ENCODE peak calls at places on chromosome 9, in four cellular contexts. One of them, this sample, is unnamed.

GRCh38 chr9:118640836-118641557 is 728.2 kb downstream of the BRINP1 start:
- DNase-seq in Karpas-422: no peak
- DNase-seq in fibroblast of lung: peak
- DNase-seq in neural progenitor cell: no peak
- DNase-seq in this sample: peak

GRCh38 chr9:123111427-123111826 is 78.0 kb downstream of the GPR21 start:
- DNase-seq in fibroblast of lung: no peak
- DNase-seq in neural progenitor cell: no peak
- DNase-seq in Karpas-422: no peak
- DNase-seq in this sample: no peak

GRCh38 chr9:127898433-127899199 is 787 bp downstream of the ST6GALNAC6 start:
- DNase-seq in Karpas-422: peak
- DNase-seq in neural progenitor cell: peak
- DNase-seq in fibroblast of lung: peak
- DNase-seq in this sample: peak

GRCh38 chr9:31251386-31251785 is 1133.1 kb upstream of the ACO1 start:
- DNase-seq in Karpas-422: no peak
- DNase-seq in neural progenitor cell: no peak
- DNase-seq in fibroblast of lung: no peak
- DNase-seq in this sample: no peak

GRCh38 chr9:133112361-133113026 is 8.5 kb downstream of the RALGDS start:
- DNase-seq in neural progenitor cell: no peak
- DNase-seq in Karpas-422: no peak
- DNase-seq in fibroblast of lung: no peak
- DNase-seq in this sample: no peak

GRCh38 chr9:130137870-130138653 is 34.1 kb upstream of the NCS1 start:
- DNase-seq in fibroblast of lung: peak
- DNase-seq in Karpas-422: no peak
- DNase-seq in neural progenitor cell: peak
- DNase-seq in this sample: peak

GRCh38 chr9:111965566-111966019 is 69.0 kb downstream of the UGCG start:
- DNase-seq in Karpas-422: no peak
- DNase-seq in neural progenitor cell: no peak
- DNase-seq in fibroblast of lung: peak
- DNase-seq in this sample: peak

GRCh38 chr9:136695435-136695895 is 8.2 kb upstream of the AGPAT2 start:
- DNase-seq in fibroblast of lung: no peak
- DNase-seq in Karpas-422: no peak
- DNase-seq in neural progenitor cell: no peak
- DNase-seq in this sample: peak

GRCh38 chr9:95157491-95158151 is 159.9 kb downstream of the FANCC start:
- DNase-seq in neural progenitor cell: no peak
- DNase-seq in Karpas-422: no peak
- DNase-seq in fibroblast of lung: peak
- DNase-seq in this sample: no peak

GRCh38 chr9:69265891-69266290 is 59.1 kb upstream of the ENTREP1 start:
- DNase-seq in neural progenitor cell: no peak
- DNase-seq in fibroblast of lung: peak
- DNase-seq in Karpas-422: no peak
- DNase-seq in this sample: no peak

GRCh38 chr9:14417230-14417629 is 103.3 kb upstream of the NFIB start:
- DNase-seq in fibroblast of lung: peak
- DNase-seq in Karpas-422: no peak
- DNase-seq in neural progenitor cell: no peak
- DNase-seq in this sample: no peak

GRCh38 chr9:129838707-129839259 is 3.5 kb downstream of the USP20 start:
- DNase-seq in fibroblast of lung: peak
- DNase-seq in neural progenitor cell: no peak
- DNase-seq in Karpas-422: no peak
- DNase-seq in this sample: peak

GRCh38 chr9:33619666-33620404 is 95.8 kb downstream of the ANKRD18B start:
- DNase-seq in neural progenitor cell: no peak
- DNase-seq in Karpas-422: no peak
- DNase-seq in fibroblast of lung: peak
- DNase-seq in this sample: peak

GRCh38 chr9:5884191-5884590 is 6.5 kb upstream of the MLANA start:
- DNase-seq in neural progenitor cell: no peak
- DNase-seq in Karpas-422: no peak
- DNase-seq in fibroblast of lung: peak
- DNase-seq in this sample: peak

GRCh38 chr9:127972316-127972871 is 8.4 kb downstream of the EEIG1 start:
- DNase-seq in fibroblast of lung: no peak
- DNase-seq in Karpas-422: no peak
- DNase-seq in neural progenitor cell: no peak
- DNase-seq in this sample: no peak

GRCh38 chr9:71670121-71670520 is 98.2 kb downstream of the CEMIP2 start:
- DNase-seq in fibroblast of lung: no peak
- DNase-seq in neural progenitor cell: no peak
- DNase-seq in Karpas-422: no peak
- DNase-seq in this sample: no peak

GRCh38 chr9:126461608-126462007 is 135.0 kb downstream of the MVB12B start:
- DNase-seq in neural progenitor cell: no peak
- DNase-seq in fibroblast of lung: no peak
- DNase-seq in Karpas-422: no peak
- DNase-seq in this sample: no peak

GRCh38 chr9:125089331-125089730 is 54.0 kb downstream of the SCAI start:
- DNase-seq in neural progenitor cell: no peak
- DNase-seq in fibroblast of lung: no peak
- DNase-seq in Karpas-422: peak
- DNase-seq in this sample: no peak

GRCh38 chr9:5909999-5910398 is 19.3 kb downstream of the MLANA start:
- DNase-seq in Karpas-422: no peak
- DNase-seq in neural progenitor cell: no peak
- DNase-seq in fibroblast of lung: peak
- DNase-seq in this sample: no peak

GRCh38 chr9:71368157-71368556 is 246.7 kb upstream of the TRPM3 start:
- DNase-seq in fibroblast of lung: no peak
- DNase-seq in neural progenitor cell: peak
- DNase-seq in Karpas-422: no peak
- DNase-seq in this sample: no peak

GRCh38 chr9:129126789-129127618 is 15.8 kb downstream of the PTPA start:
- DNase-seq in fibroblast of lung: no peak
- DNase-seq in neural progenitor cell: peak
- DNase-seq in Karpas-422: no peak
- DNase-seq in this sample: no peak

GRCh38 chr9:69279730-69280127 is 45.3 kb upstream of the ENTREP1 start:
- DNase-seq in Karpas-422: no peak
- DNase-seq in fibroblast of lung: no peak
- DNase-seq in neural progenitor cell: no peak
- DNase-seq in this sample: no peak

GRCh38 chr9:12666813-12667212 is 26.4 kb upstream of the TYRP1 start:
- DNase-seq in fibroblast of lung: no peak
- DNase-seq in Karpas-422: no peak
- DNase-seq in neural progenitor cell: peak
- DNase-seq in this sample: no peak

GRCh38 chr9:134386951-134387831 is 60.9 kb downstream of the RXRA start:
- DNase-seq in neural progenitor cell: no peak
- DNase-seq in fibroblast of lung: no peak
- DNase-seq in Karpas-422: no peak
- DNase-seq in this sample: no peak

GRCh38 chr9:122348288-122348777 is 22.5 kb upstream of the PTGS1 start:
- DNase-seq in Karpas-422: no peak
- DNase-seq in neural progenitor cell: no peak
- DNase-seq in fibroblast of lung: no peak
- DNase-seq in this sample: no peak

DNA sequence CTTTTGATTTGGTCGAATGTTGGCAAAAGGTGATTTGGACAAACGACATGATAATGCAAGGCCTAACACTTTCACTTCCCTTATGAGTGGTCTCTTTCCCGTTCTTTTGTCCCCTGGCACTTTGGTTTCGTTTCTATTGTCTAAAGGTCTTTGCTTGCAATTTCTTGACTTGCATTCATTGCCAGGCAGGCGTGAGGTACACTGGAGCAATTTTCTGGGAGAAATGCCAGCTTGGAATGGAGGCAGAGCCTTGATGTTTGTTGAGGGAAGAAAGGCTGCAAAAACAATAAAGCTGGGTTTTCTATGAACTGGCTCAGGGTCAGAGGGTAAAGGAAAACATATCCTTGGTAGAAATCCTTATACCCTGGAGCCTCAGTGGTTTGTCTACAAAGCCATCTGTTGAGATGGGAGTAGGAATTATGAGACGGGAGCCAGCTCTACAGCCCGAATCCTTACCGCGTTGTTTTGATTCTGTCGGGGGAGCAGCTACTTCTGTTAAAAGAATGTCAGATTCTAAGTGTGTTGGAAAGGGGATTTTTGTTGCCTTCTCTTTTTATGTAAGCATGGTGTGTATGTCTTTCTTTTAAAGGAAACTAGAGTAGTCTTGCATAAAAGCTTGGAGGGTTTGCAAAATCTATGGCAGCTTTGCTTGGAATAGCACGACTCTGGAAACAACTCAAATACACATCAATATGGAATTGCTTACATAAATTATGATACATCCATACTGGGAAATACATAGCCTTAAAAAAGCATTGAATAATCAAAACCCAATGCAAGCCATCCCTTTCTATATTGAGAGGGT is 158.9 kb downstream of the RMI1 start:
- DNase-seq in Karpas-422: peak
- DNase-seq in fibroblast of lung: peak
- DNase-seq in neural progenitor cell: no peak
- DNase-seq in this sample: peak
- H2AFZ ChIP-seq in Karpas-422: no peak
- H2AFZ ChIP-seq in fibroblast of lung: no peak
- H2AFZ ChIP-seq in neural progenitor cell: no peak
- H2AFZ ChIP-seq in this sample: no peak

GRCh38 chr9:96453625-96454024 is 3.7 kb downstream of the HABP4 start:
- DNase-seq in neural progenitor cell: peak
- DNase-seq in fibroblast of lung: peak
- DNase-seq in Karpas-422: no peak
- DNase-seq in this sample: no peak

GRCh38 chr9:96448546-96449170 is 1.3 kb upstream of the HABP4 start:
- DNase-seq in fibroblast of lung: no peak
- DNase-seq in neural progenitor cell: no peak
- DNase-seq in Karpas-422: no peak
- DNase-seq in this sample: no peak

GRCh38 chr9:96449844-96450612 is at the start of gene HABP4:
- DNase-seq in fibroblast of lung: peak
- DNase-seq in Karpas-422: peak
- DNase-seq in neural progenitor cell: peak
- DNase-seq in this sample: peak

GRCh38 chr9:96449522-96449843 is 486 bp upstream of the HABP4 start:
- DNase-seq in fibroblast of lung: no peak
- DNase-seq in Karpas-422: no peak
- DNase-seq in neural progenitor cell: peak
- DNase-seq in this sample: no peak

DNA sequence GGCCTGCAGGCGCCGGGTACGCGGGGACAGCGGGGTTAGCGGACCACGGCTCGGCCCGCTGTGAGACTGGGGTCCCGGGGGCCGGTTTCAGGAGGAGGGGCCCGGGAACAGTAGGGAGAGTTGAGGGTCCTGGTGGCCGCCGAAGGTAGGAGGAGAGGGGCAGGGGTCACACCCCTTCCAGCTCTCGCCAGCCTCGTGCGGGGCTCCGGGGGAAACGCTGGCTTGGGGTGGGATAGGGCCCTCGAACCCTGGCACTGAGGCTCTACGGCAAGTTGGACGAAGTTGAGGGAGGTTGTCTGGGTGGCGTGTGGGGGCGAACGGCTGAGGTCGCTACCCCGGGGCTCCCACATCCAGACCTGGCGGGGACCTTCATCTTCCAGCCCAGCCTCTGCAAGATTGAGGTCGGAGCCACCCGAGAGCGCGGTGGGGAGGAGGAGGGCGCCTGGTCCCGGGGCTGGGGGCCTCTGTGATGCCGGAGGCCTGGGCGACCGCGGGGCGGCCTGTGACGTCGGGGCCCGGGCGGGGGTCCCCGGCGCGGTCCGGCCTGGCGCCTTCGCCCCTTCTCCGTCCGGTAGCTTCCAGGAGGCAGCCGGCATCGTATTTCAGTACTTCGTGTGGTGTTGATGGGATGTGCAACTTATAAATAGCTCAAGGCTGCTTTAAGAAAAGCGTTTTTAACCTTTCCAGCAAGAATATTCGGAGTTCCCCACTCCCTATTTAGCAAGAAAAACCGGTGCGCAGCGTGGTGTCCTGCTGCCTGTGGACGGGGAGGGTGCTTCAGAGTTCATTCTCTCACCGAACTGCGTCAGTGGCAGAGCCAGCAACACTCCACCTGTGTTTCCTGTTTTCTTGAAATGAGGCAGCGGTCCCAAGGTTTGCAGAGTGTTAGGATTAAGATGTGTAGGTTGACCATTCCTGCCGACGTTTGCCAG is 910 bp downstream of the HABP4 start:
- DNase-seq in neural progenitor cell: peak
- DNase-seq in Karpas-422: no peak
- DNase-seq in fibroblast of lung: peak
- DNase-seq in this sample: peak
- H2AFZ ChIP-seq in neural progenitor cell: peak
- H2AFZ ChIP-seq in Karpas-422: no peak
- H2AFZ ChIP-seq in fibroblast of lung: peak
- H2AFZ ChIP-seq in this sample: peak

DNA sequence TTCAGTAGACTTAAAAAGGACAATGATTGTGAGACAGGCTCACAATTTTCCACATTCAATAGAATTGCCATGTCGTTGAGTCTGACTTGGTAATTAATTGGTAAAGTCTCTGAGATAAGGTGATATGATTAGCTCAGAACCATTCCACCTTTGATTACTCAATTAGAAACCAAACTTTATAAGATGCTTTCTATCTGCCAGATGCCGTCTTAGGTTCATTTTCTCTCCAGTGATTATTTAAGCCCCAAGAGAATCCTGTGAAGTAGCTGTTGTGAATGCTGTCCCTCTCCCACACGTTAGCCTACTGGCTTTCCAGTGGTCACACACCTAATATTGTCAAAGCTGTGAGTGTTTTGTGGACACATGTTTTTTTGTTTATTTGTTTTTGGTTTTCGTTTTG is 528.9 kb upstream of the ZNF462 start:
- DNase-seq in Karpas-422: no peak
- DNase-seq in fibroblast of lung: no peak
- DNase-seq in neural progenitor cell: no peak
- DNase-seq in this sample: no peak
- H2AFZ ChIP-seq in Karpas-422: no peak
- H2AFZ ChIP-seq in fibroblast of lung: no peak
- H2AFZ ChIP-seq in neural progenitor cell: peak
- H2AFZ ChIP-seq in this sample: no peak

GRCh38 chr9:99416007-99416406 is 193.9 kb downstream of the SEC61B start:
- DNase-seq in neural progenitor cell: no peak
- DNase-seq in fibroblast of lung: peak
- DNase-seq in Karpas-422: no peak
- DNase-seq in this sample: no peak
- H2AFZ ChIP-seq in neural progenitor cell: no peak
- H2AFZ ChIP-seq in fibroblast of lung: no peak
- H2AFZ ChIP-seq in Karpas-422: no peak
- H2AFZ ChIP-seq in this sample: no peak

DNA sequence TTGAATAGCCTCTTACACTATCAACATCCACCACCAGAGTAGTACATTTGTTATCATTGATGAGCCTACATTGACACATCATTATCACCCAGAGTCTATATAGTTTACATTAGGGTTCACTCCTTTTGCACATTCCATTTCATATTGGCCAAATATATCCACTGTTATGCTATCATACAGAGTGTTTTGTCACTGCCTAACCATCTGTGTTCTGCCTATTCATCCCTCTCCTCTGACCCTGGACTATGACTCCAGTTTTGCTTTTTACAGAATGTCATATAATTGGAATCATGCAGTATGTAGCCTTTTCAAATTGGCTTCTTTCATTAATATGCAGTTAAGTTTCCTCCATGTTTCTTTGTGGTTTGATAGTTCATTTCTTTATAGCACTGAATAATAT is 904.7 kb downstream of the TLE1 start:
- DNase-seq in Karpas-422: no peak
- DNase-seq in fibroblast of lung: no peak
- DNase-seq in neural progenitor cell: no peak
- DNase-seq in this sample: no peak
- H2AFZ ChIP-seq in Karpas-422: no peak
- H2AFZ ChIP-seq in fibroblast of lung: no peak
- H2AFZ ChIP-seq in neural progenitor cell: no peak
- H2AFZ ChIP-seq in this sample: no peak

GRCh38 chr9:92482336-92482735 is at the start of gene ASPN:
- DNase-seq in neural progenitor cell: no peak
- DNase-seq in fibroblast of lung: peak
- DNase-seq in Karpas-422: no peak
- DNase-seq in this sample: no peak
- H2AFZ ChIP-seq in neural progenitor cell: no peak
- H2AFZ ChIP-seq in fibroblast of lung: no peak
- H2AFZ ChIP-seq in Karpas-422: no peak
- H2AFZ ChIP-seq in this sample: no peak